ENCODE peak calls at places on chromosomes 5 and 9, in ten cellular contexts. One of them, this sample, is unnamed.

GRCh38 chr5:115418788-115419187 is 122.3 kb upstream of the CCDC112 start:
- DNase-seq in activated T-cell treated with anti-CD3 and anti-CD28 coated beads, Interleukin-2, amount 50 U/mL, for 72 hours: no peak
- DNase-seq in naive thymus-derived CD8-positive, alpha-beta T cell: no peak
- DNase-seq in RPMI8226: no peak
- DNase-seq in posterior vena cava: no peak
- DNase-seq in progenitor cell of endocrine pancreas: no peak
- DNase-seq in stimulated activated CD4-positive, alpha-beta T cell treated with anti-CD3 and anti-CD28 coated beads, TNF-alpha, amount 100 ng/mL, for 24 hours: no peak
- DNase-seq in chondrocyte: no peak
- DNase-seq in GM13977: no peak
- DNase-seq in iPS-NIHi11: no peak
- DNase-seq in this sample: no peak

GRCh38 chr9:133058550-133059320 is 3.0 kb upstream of the CEL start:
- DNase-seq in stimulated activated CD4-positive, alpha-beta T cell treated with anti-CD3 and anti-CD28 coated beads, TNF-alpha, amount 100 ng/mL, for 24 hours: no peak
- DNase-seq in RPMI8226: no peak
- DNase-seq in chondrocyte: peak; percentile 60
- DNase-seq in activated T-cell treated with anti-CD3 and anti-CD28 coated beads, Interleukin-2, amount 50 U/mL, for 72 hours: peak; percentile 44
- DNase-seq in naive thymus-derived CD8-positive, alpha-beta T cell: no peak
- DNase-seq in GM13977: peak; percentile 71
- DNase-seq in progenitor cell of endocrine pancreas: no peak
- DNase-seq in posterior vena cava: peak; percentile 54
- DNase-seq in iPS-NIHi11: no peak
- DNase-seq in this sample: no peak

GRCh38 chr5:91024160-91024559 is 359.0 kb downstream of the ARRDC3 start:
- DNase-seq in naive thymus-derived CD8-positive, alpha-beta T cell: no peak
- DNase-seq in progenitor cell of endocrine pancreas: no peak
- DNase-seq in posterior vena cava: no peak
- DNase-seq in stimulated activated CD4-positive, alpha-beta T cell treated with anti-CD3 and anti-CD28 coated beads, TNF-alpha, amount 100 ng/mL, for 24 hours: no peak
- DNase-seq in GM13977: no peak
- DNase-seq in RPMI8226: no peak
- DNase-seq in iPS-NIHi11: no peak
- DNase-seq in activated T-cell treated with anti-CD3 and anti-CD28 coated beads, Interleukin-2, amount 50 U/mL, for 72 hours: no peak
- DNase-seq in chondrocyte: no peak
- DNase-seq in this sample: no peak

GRCh38 chr5:173925449-173926071 is 37.4 kb downstream of the CPEB4 start:
- DNase-seq in posterior vena cava: no peak
- DNase-seq in progenitor cell of endocrine pancreas: no peak
- DNase-seq in GM13977: peak; percentile 30
- DNase-seq in activated T-cell treated with anti-CD3 and anti-CD28 coated beads, Interleukin-2, amount 50 U/mL, for 72 hours: peak; percentile 34
- DNase-seq in stimulated activated CD4-positive, alpha-beta T cell treated with anti-CD3 and anti-CD28 coated beads, TNF-alpha, amount 100 ng/mL, for 24 hours: no peak
- DNase-seq in naive thymus-derived CD8-positive, alpha-beta T cell: peak; percentile 15
- DNase-seq in iPS-NIHi11: peak; percentile 26
- DNase-seq in chondrocyte: no peak
- DNase-seq in RPMI8226: peak; percentile 67
- DNase-seq in this sample: no peak

GRCh38 chr5:9284781-9285307 is 261.0 kb downstream of the SEMA5A start:
- DNase-seq in RPMI8226: no peak
- DNase-seq in chondrocyte: no peak
- DNase-seq in GM13977: no peak
- DNase-seq in progenitor cell of endocrine pancreas: no peak
- DNase-seq in iPS-NIHi11: no peak
- DNase-seq in naive thymus-derived CD8-positive, alpha-beta T cell: no peak
- DNase-seq in stimulated activated CD4-positive, alpha-beta T cell treated with anti-CD3 and anti-CD28 coated beads, TNF-alpha, amount 100 ng/mL, for 24 hours: no peak
- DNase-seq in posterior vena cava: peak; percentile 77
- DNase-seq in activated T-cell treated with anti-CD3 and anti-CD28 coated beads, Interleukin-2, amount 50 U/mL, for 72 hours: no peak
- DNase-seq in this sample: no peak

GRCh38 chr5:110727025-110727314 is 499 bp upstream of the TMEM232 start:
- DNase-seq in RPMI8226: no peak
- DNase-seq in iPS-NIHi11: no peak
- DNase-seq in chondrocyte: no peak
- DNase-seq in progenitor cell of endocrine pancreas: no peak
- DNase-seq in activated T-cell treated with anti-CD3 and anti-CD28 coated beads, Interleukin-2, amount 50 U/mL, for 72 hours: no peak
- DNase-seq in GM13977: no peak
- DNase-seq in posterior vena cava: no peak
- DNase-seq in naive thymus-derived CD8-positive, alpha-beta T cell: no peak
- DNase-seq in stimulated activated CD4-positive, alpha-beta T cell treated with anti-CD3 and anti-CD28 coated beads, TNF-alpha, amount 100 ng/mL, for 24 hours: no peak
- DNase-seq in this sample: no peak

GRCh38 chr9:4662108-4662988 is at the start of gene PLPP6:
- DNase-seq in activated T-cell treated with anti-CD3 and anti-CD28 coated beads, Interleukin-2, amount 50 U/mL, for 72 hours: peak; percentile 76
- DNase-seq in RPMI8226: peak; percentile 88
- DNase-seq in progenitor cell of endocrine pancreas: peak; percentile 74
- DNase-seq in posterior vena cava: peak; percentile 95
- DNase-seq in stimulated activated CD4-positive, alpha-beta T cell treated with anti-CD3 and anti-CD28 coated beads, TNF-alpha, amount 100 ng/mL, for 24 hours: peak; percentile 50
- DNase-seq in chondrocyte: peak; percentile 96
- DNase-seq in naive thymus-derived CD8-positive, alpha-beta T cell: peak; percentile 75
- DNase-seq in iPS-NIHi11: peak; percentile 93
- DNase-seq in GM13977: peak; percentile 85
- DNase-seq in this sample: peak; percentile 50

GRCh38 chr5:124408738-124409453 is 337.5 kb downstream of the ZNF608 start:
- DNase-seq in progenitor cell of endocrine pancreas: no peak
- DNase-seq in naive thymus-derived CD8-positive, alpha-beta T cell: no peak
- DNase-seq in RPMI8226: no peak
- DNase-seq in activated T-cell treated with anti-CD3 and anti-CD28 coated beads, Interleukin-2, amount 50 U/mL, for 72 hours: no peak
- DNase-seq in iPS-NIHi11: no peak
- DNase-seq in GM13977: no peak
- DNase-seq in posterior vena cava: no peak
- DNase-seq in stimulated activated CD4-positive, alpha-beta T cell treated with anti-CD3 and anti-CD28 coated beads, TNF-alpha, amount 100 ng/mL, for 24 hours: no peak
- DNase-seq in chondrocyte: no peak
- DNase-seq in this sample: no peak

GRCh38 chr5:126513703-126514102 is 81.3 kb downstream of the ALDH7A1 start:
- DNase-seq in progenitor cell of endocrine pancreas: no peak
- DNase-seq in chondrocyte: no peak
- DNase-seq in iPS-NIHi11: no peak
- DNase-seq in activated T-cell treated with anti-CD3 and anti-CD28 coated beads, Interleukin-2, amount 50 U/mL, for 72 hours: no peak
- DNase-seq in naive thymus-derived CD8-positive, alpha-beta T cell: no peak
- DNase-seq in RPMI8226: no peak
- DNase-seq in GM13977: no peak
- DNase-seq in posterior vena cava: no peak
- DNase-seq in stimulated activated CD4-positive, alpha-beta T cell treated with anti-CD3 and anti-CD28 coated beads, TNF-alpha, amount 100 ng/mL, for 24 hours: no peak
- DNase-seq in this sample: no peak

GRCh38 chr5:1104327-1105006 is 7.4 kb downstream of the SLC12A7 start:
- DNase-seq in posterior vena cava: no peak
- DNase-seq in GM13977: no peak
- DNase-seq in naive thymus-derived CD8-positive, alpha-beta T cell: peak; percentile 63
- DNase-seq in iPS-NIHi11: no peak
- DNase-seq in RPMI8226: no peak
- DNase-seq in activated T-cell treated with anti-CD3 and anti-CD28 coated beads, Interleukin-2, amount 50 U/mL, for 72 hours: no peak
- DNase-seq in stimulated activated CD4-positive, alpha-beta T cell treated with anti-CD3 and anti-CD28 coated beads, TNF-alpha, amount 100 ng/mL, for 24 hours: no peak
- DNase-seq in progenitor cell of endocrine pancreas: no peak
- DNase-seq in chondrocyte: no peak
- DNase-seq in this sample: no peak

GRCh38 chr9:131395027-131395744 is 1.3 kb downstream of the PRRC2B start:
- DNase-seq in GM13977: peak; percentile 83
- DNase-seq in posterior vena cava: no peak
- DNase-seq in RPMI8226: peak; percentile 93
- DNase-seq in iPS-NIHi11: no peak
- DNase-seq in activated T-cell treated with anti-CD3 and anti-CD28 coated beads, Interleukin-2, amount 50 U/mL, for 72 hours: peak; percentile 87
- DNase-seq in chondrocyte: no peak
- DNase-seq in naive thymus-derived CD8-positive, alpha-beta T cell: peak; percentile 81
- DNase-seq in progenitor cell of endocrine pancreas: no peak
- DNase-seq in stimulated activated CD4-positive, alpha-beta T cell treated with anti-CD3 and anti-CD28 coated beads, TNF-alpha, amount 100 ng/mL, for 24 hours: peak; percentile 60
- DNase-seq in this sample: no peak

This sample was measured in hypothalamus.